ENCODE peak calls at places on chromosomes 16 and 17, in five cellular contexts. N, U, Q, P and R are unnamed samples.
A peak's percentile ranks its signal among the peaks of the same experiment; 100 is the strongest.

GRCh38 chr16:31487720-31488629 is 5.1 kb downstream of the SLC5A2 start:
- DNase-seq in N (peak; percentile 69), U (peak; percentile 76), Q (peak; percentile 37), P (peak; percentile 44), R (peak; percentile 81)

GRCh38 chr17:52306314-52306713 is 147.8 kb upstream of the CA10 start:
- DNase-seq in N (no peak), U (no peak), Q (no peak), P (no peak), R (no peak)

GRCh38 chr16:87043273-87044030 is 273.7 kb downstream of the C16orf95 start:
- DNase-seq in N (no peak), U (no peak), Q (no peak), P (peak; percentile 21), R (no peak)

GRCh38 chr17:4808378-4808767 is 1.4 kb downstream of the PLD2 start:
- DNase-seq in N (no peak), U (no peak), Q (peak; percentile 70), P (peak; percentile 11), R (peak; percentile 29)

GRCh38 chr16:4212207-4212933 is 29.5 kb downstream of the SRL start:
- DNase-seq in N (no peak), U (no peak), Q (peak; percentile 84), P (no peak), R (no peak)

GRCh38 chr16:13909069-13909468 is 10.9 kb upstream of the ERCC4 start:
- DNase-seq in N (no peak), U (no peak), Q (no peak), P (no peak), R (no peak)

GRCh38 chr17:27345141-27345904 is 51.4 kb downstream of the WSB1 start:
- DNase-seq in N (no peak), U (peak; percentile 83), Q (no peak), P (peak; percentile 80), R (no peak)

GRCh38 chr17:46166692-46167249 is 26.5 kb downstream of the KANSL1 start:
- DNase-seq in N (no peak), U (no peak), Q (no peak), P (no peak), R (no peak)

GRCh38 chr17:73686126-73686525 is 41.9 kb upstream of the SDK2 start:
- DNase-seq in N (no peak), U (no peak), Q (no peak), P (no peak), R (no peak)

DNA sequence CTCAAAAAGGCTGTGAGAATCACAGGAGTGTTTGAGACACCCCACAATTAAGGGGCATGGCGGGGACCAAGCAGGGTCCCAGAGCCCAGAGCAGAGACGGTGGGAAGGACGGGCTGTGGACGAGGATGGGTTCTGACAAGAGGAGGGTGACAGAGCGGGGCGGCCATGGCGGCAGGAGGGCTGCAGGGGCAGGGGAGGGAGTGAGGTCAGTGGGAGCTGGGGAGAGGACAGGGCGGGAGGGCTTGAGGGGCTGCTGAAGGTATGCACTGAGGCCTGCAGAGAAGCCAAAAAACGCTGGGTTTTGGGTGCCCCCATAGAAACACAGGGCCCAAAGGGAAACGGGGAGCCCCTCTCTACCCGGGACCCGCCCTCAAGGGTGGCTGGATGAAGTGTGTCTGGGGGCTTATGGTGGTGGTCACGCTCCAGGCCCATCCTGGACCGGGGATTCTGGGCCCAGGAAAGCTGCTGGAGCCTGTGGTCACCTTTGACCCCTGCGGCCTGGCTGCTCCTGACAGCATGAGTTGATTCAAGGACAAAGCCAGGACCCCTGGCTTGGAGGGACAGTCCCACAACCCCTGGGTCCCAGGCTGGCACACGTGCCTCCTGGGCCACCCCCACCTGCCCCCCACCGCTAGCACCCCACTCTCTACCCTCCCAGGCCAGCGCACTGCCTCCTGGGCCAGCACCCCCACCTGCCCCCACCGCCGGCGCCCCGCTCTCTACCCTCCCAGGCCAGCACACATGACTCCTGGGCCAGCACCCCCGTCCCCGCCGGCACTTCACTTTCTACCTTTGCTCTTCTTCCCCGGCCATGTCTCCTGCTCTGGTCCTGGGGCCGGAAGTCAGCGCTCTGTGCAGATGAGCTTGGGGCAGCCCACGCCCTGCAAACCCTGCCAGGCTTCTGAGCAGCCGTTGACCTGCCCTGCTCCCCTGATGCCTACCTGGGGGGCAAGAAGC is 31.0 kb upstream of the ACSF3 start:
- DNase-seq in N (no peak), U (no peak), Q (no peak), P (no peak), R (no peak)
- H3K4me1 ChIP-seq in N (no peaks in the 10 kb centered on the region), U (peaks cover 22% of the 10 kb centered on the region), Q (no peaks in the 10 kb centered on the region), P (no peaks in the 10 kb centered on the region), R (no peaks in the 10 kb centered on the region)

DNA sequence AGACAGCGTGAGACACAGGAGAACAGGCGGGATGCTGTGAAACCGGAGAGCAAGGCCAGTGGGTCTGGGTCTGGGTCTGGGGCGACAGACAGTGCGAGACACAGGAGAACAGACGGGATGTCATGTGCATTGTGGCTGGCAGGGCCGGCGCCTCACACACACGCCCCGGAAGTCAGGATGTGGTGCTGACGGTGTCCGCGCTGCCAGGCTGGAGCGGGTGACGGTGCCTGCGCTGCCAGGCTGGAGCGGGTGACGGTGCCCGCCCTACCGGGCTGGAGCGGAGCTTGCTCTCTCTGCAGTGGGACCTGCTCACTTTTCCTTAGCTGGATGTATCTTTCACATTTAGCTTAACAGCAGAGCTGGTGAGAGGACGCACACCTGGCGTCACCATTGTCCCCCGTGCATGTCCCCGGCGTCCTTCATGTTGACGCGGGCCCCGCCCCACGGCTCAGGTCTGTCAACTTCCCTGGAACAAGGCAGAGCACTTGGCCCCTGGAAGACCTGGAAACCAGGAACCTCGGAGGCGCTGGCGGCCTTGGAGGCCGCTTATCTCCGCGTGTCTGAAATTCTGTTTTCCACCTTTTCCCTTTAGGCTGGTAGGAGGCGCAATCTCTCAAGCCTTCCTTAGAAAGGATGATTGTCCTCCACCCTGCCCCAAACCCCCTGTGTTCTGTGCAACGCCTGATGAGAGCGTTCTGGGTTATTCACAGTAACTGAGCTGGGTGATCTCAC is 43.1 kb upstream of the ZNF750 start:
- DNase-seq in N (no peak), U (no peak), Q (no peak), P (no peak), R (peak; percentile 70)
- H3K4me1 ChIP-seq in N (no peaks in the 10 kb centered on the region), U (no peaks in the 10 kb centered on the region), Q (peaks cover 64% of the 10 kb centered on the region), P (peaks cover 8% of the 10 kb centered on the region), R (peaks cover 27% of the 10 kb centered on the region)

DNA sequence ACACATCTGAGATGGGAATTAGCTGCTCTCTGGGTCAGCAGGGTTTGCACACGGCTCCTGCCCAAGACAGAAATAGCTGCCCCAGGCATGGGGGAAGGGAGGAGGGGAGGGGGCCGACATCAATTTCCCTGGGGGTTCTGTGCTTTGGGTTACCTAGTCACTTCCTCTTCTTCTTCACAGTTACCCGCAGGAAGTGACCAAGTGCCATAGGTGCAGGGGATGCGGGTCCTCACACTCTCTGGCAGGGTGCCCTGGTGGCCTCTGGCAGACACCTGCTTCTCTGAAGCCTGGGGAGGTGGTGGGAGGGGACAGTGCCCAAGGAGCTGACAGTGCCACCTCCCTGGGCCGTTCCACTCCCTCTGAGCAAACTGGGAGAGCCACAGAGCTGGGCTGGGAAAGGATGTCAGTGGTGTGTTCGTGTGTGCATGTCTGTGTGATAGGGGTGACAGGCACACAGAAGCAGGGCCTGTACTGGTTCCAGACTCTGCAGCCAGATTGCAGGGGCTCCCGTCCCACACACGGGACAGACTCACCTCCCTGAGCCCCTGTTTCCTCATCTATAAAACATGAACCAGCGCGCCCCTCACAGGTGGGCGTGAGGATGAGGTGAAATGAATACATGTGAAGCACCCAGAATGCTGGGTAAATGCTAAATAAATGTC is 18.2 kb downstream of the SCN4A start:
- DNase-seq in N (no peak), U (no peak), Q (no peak), P (no peak), R (peak; percentile 34)
- H3K4me1 ChIP-seq in N (no peaks in the 10 kb centered on the region), U (no peaks in the 10 kb centered on the region), Q (peaks cover 22% of the 10 kb centered on the region), P (peaks cover 10% of the 10 kb centered on the region), R (no peaks in the 10 kb centered on the region)

GRCh38 chr17:42359133-42359532 is 29.1 kb downstream of the STAT3 start:
- DNase-seq in N (no peak), U (no peak), Q (no peak), P (no peak), R (no peak)

GRCh38 chr17:42362245-42362961 is 25.8 kb downstream of the STAT3 start:
- DNase-seq in N (no peak), U (no peak), Q (peak; percentile 36), P (no peak), R (no peak)

GRCh38 chr17:42354956-42355843 is 33.0 kb downstream of the STAT3 start:
- DNase-seq in N (no peak), U (no peak), Q (no peak), P (peak; percentile 82), R (no peak)

GRCh38 chr17:42361781-42362186 is 26.5 kb downstream of the STAT3 start:
- DNase-seq in N (no peak), U (no peak), Q (no peak), P (no peak), R (peak; percentile 31)

DNA sequence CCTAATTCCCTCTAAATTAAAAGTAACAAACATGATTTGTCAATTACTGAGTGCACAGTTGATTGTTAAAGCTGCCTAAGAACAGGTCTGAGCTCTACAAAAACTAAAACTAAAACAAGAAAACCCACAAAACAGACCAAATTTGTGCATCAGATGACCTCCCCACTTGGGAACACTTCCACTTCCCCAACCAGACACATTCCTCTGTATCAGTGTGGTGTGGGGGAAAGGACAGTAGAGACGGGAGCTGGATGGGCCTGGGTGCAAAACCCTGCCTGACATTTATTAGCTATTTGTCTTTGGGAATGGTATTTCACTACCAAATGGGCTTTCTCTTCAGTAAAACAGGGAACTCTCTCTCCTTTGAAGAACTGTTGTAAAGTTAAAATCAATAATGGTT is 29.8 kb downstream of the STAT3 start:
- DNase-seq in N (no peak), U (no peak), Q (no peak), P (no peak), R (no peak)
- H3K4me1 ChIP-seq in N (peaks cover 50% of the 10 kb centered on the region), U (peaks cover 5% of the 10 kb centered on the region), Q (peaks cover 98% of the 10 kb centered on the region), P (peaks cover 5% of the 10 kb centered on the region), R (peaks cover 49% of the 10 kb centered on the region)

GRCh38 chr16:78072275-78072674 is 27.2 kb upstream of the WWOX start:
- DNase-seq in N (no peak), U (no peak), Q (no peak), P (no peak), R (no peak)
- H3K4me1 ChIP-seq in N (no peaks in the 10 kb centered on the region), U (peaks cover 10% of the 10 kb centered on the region), Q (no peaks in the 10 kb centered on the region), P (no peaks in the 10 kb centered on the region), R (no peaks in the 10 kb centered on the region)